ENCODE peak calls at places on chromosomes 3 and 15, in six cellular contexts. One of them, this sample, is unnamed.

GRCh38 chr3:14142567-14143270 is 17.9 kb downstream of the TMEM43 start:
- DNase-seq in SK-N-MC: no peak
- DNase-seq in HS-27A: no peak
- DNase-seq in midbrain: no peak
- DNase-seq in heart right ventricle: no peak
- DNase-seq in stimulated activated CD8-positive, alpha-beta memory T cell treated with anti-CD3 and anti-CD28 coated beads, Interleukin-15, amount 100 ng/mL, for 1 hour: no peak
- DNase-seq in this sample: no peak

GRCh38 chr15:58492661-58493397 is 61.0 kb downstream of the LIPC start:
- DNase-seq in SK-N-MC: no peak
- DNase-seq in HS-27A: no peak
- DNase-seq in midbrain: no peak
- DNase-seq in heart right ventricle: no peak
- DNase-seq in stimulated activated CD8-positive, alpha-beta memory T cell treated with anti-CD3 and anti-CD28 coated beads, Interleukin-15, amount 100 ng/mL, for 1 hour: no peak
- DNase-seq in this sample: no peak

GRCh38 chr3:192121921-192122320 is 605.4 kb downstream of the FGF12 start:
- DNase-seq in SK-N-MC: no peak
- DNase-seq in HS-27A: no peak
- DNase-seq in midbrain: no peak
- DNase-seq in heart right ventricle: no peak
- DNase-seq in stimulated activated CD8-positive, alpha-beta memory T cell treated with anti-CD3 and anti-CD28 coated beads, Interleukin-15, amount 100 ng/mL, for 1 hour: no peak
- DNase-seq in this sample: no peak

GRCh38 chr15:61489571-61489970 is 260.5 kb upstream of the RORA start:
- DNase-seq in SK-N-MC: no peak
- DNase-seq in HS-27A: no peak
- DNase-seq in midbrain: no peak
- DNase-seq in heart right ventricle: no peak
- DNase-seq in stimulated activated CD8-positive, alpha-beta memory T cell treated with anti-CD3 and anti-CD28 coated beads, Interleukin-15, amount 100 ng/mL, for 1 hour: no peak
- DNase-seq in this sample: no peak

GRCh38 chr15:64842099-64842940 is 605 bp downstream of the PLEKHO2 start:
- DNase-seq in SK-N-MC: no peak
- DNase-seq in HS-27A: no peak
- DNase-seq in midbrain: no peak
- DNase-seq in heart right ventricle: peak
- DNase-seq in stimulated activated CD8-positive, alpha-beta memory T cell treated with anti-CD3 and anti-CD28 coated beads, Interleukin-15, amount 100 ng/mL, for 1 hour: no peak
- DNase-seq in this sample: peak

GRCh38 chr3:52649461-52650210 is 36.1 kb downstream of the PBRM1 start:
- DNase-seq in SK-N-MC: no peak
- DNase-seq in HS-27A: peak
- DNase-seq in midbrain: no peak
- DNase-seq in heart right ventricle: no peak
- DNase-seq in stimulated activated CD8-positive, alpha-beta memory T cell treated with anti-CD3 and anti-CD28 coated beads, Interleukin-15, amount 100 ng/mL, for 1 hour: no peak
- DNase-seq in this sample: peak

GRCh38 chr15:92541197-92542190 is 114.1 kb downstream of the FAM174B start:
- DNase-seq in SK-N-MC: no peak
- DNase-seq in HS-27A: no peak
- DNase-seq in midbrain: no peak
- DNase-seq in heart right ventricle: no peak
- DNase-seq in stimulated activated CD8-positive, alpha-beta memory T cell treated with anti-CD3 and anti-CD28 coated beads, Interleukin-15, amount 100 ng/mL, for 1 hour: no peak
- DNase-seq in this sample: no peak

GRCh38 chr15:26083457-26084350 is 220.6 kb upstream of the ATP10A start:
- DNase-seq in SK-N-MC: no peak
- DNase-seq in HS-27A: no peak
- DNase-seq in midbrain: no peak
- DNase-seq in heart right ventricle: no peak
- DNase-seq in stimulated activated CD8-positive, alpha-beta memory T cell treated with anti-CD3 and anti-CD28 coated beads, Interleukin-15, amount 100 ng/mL, for 1 hour: no peak
- DNase-seq in this sample: no peak

GRCh38 chr3:136818851-136819783 is at the start of gene SLC35G2:
- DNase-seq in SK-N-MC: no peak
- DNase-seq in HS-27A: peak
- DNase-seq in midbrain: peak
- DNase-seq in heart right ventricle: peak
- DNase-seq in stimulated activated CD8-positive, alpha-beta memory T cell treated with anti-CD3 and anti-CD28 coated beads, Interleukin-15, amount 100 ng/mL, for 1 hour: no peak
- DNase-seq in this sample: peak

GRCh38 chr3:107117156-107117555 is 260.1 kb upstream of the CCDC54 start:
- DNase-seq in SK-N-MC: no peak
- DNase-seq in HS-27A: no peak
- DNase-seq in midbrain: no peak
- DNase-seq in heart right ventricle: no peak
- DNase-seq in stimulated activated CD8-positive, alpha-beta memory T cell treated with anti-CD3 and anti-CD28 coated beads, Interleukin-15, amount 100 ng/mL, for 1 hour: no peak
- DNase-seq in this sample: no peak

GRCh38 chr3:22795917-22796316 is 407.2 kb upstream of the UBE2E2 start:
- DNase-seq in SK-N-MC: no peak
- DNase-seq in HS-27A: no peak
- DNase-seq in midbrain: no peak
- DNase-seq in heart right ventricle: no peak
- DNase-seq in stimulated activated CD8-positive, alpha-beta memory T cell treated with anti-CD3 and anti-CD28 coated beads, Interleukin-15, amount 100 ng/mL, for 1 hour: no peak
- DNase-seq in this sample: no peak

GRCh38 chr15:33183334-33183733 is 11.2 kb downstream of the FMN1 start:
- DNase-seq in SK-N-MC: no peak
- DNase-seq in HS-27A: no peak
- DNase-seq in midbrain: no peak
- DNase-seq in heart right ventricle: no peak
- DNase-seq in stimulated activated CD8-positive, alpha-beta memory T cell treated with anti-CD3 and anti-CD28 coated beads, Interleukin-15, amount 100 ng/mL, for 1 hour: no peak
- DNase-seq in this sample: no peak

GRCh38 chr3:38522002-38522401 is 25.9 kb downstream of the EXOG start:
- DNase-seq in SK-N-MC: no peak
- DNase-seq in HS-27A: no peak
- DNase-seq in midbrain: no peak
- DNase-seq in heart right ventricle: no peak
- DNase-seq in stimulated activated CD8-positive, alpha-beta memory T cell treated with anti-CD3 and anti-CD28 coated beads, Interleukin-15, amount 100 ng/mL, for 1 hour: no peak
- DNase-seq in this sample: no peak

GRCh38 chr3:147521646-147522045 is 112.5 kb downstream of the ZIC1 start:
- DNase-seq in SK-N-MC: no peak
- DNase-seq in HS-27A: no peak
- DNase-seq in midbrain: no peak
- DNase-seq in heart right ventricle: no peak
- DNase-seq in stimulated activated CD8-positive, alpha-beta memory T cell treated with anti-CD3 and anti-CD28 coated beads, Interleukin-15, amount 100 ng/mL, for 1 hour: no peak
- DNase-seq in this sample: peak

GRCh38 chr15:80105193-80105984 is 45.9 kb downstream of the ZFAND6 start:
- DNase-seq in SK-N-MC: no peak
- DNase-seq in HS-27A: no peak
- DNase-seq in midbrain: no peak
- DNase-seq in heart right ventricle: no peak
- DNase-seq in stimulated activated CD8-positive, alpha-beta memory T cell treated with anti-CD3 and anti-CD28 coated beads, Interleukin-15, amount 100 ng/mL, for 1 hour: no peak
- DNase-seq in this sample: peak

GRCh38 chr15:74826372-74826819 is at the start of gene CPLX3:
- DNase-seq in SK-N-MC: no peak
- DNase-seq in HS-27A: no peak
- DNase-seq in midbrain: peak
- DNase-seq in heart right ventricle: no peak
- DNase-seq in stimulated activated CD8-positive, alpha-beta memory T cell treated with anti-CD3 and anti-CD28 coated beads, Interleukin-15, amount 100 ng/mL, for 1 hour: no peak
- DNase-seq in this sample: peak

GRCh38 chr3:58041826-58042324 is 33.7 kb downstream of the FLNB start:
- DNase-seq in SK-N-MC: no peak
- DNase-seq in HS-27A: peak
- DNase-seq in midbrain: no peak
- DNase-seq in heart right ventricle: no peak
- DNase-seq in stimulated activated CD8-positive, alpha-beta memory T cell treated with anti-CD3 and anti-CD28 coated beads, Interleukin-15, amount 100 ng/mL, for 1 hour: no peak
- DNase-seq in this sample: peak

GRCh38 chr3:111882799-111883198 is 23.7 kb downstream of the PHLDB2 start:
- DNase-seq in SK-N-MC: no peak
- DNase-seq in HS-27A: no peak
- DNase-seq in midbrain: no peak
- DNase-seq in heart right ventricle: no peak
- DNase-seq in stimulated activated CD8-positive, alpha-beta memory T cell treated with anti-CD3 and anti-CD28 coated beads, Interleukin-15, amount 100 ng/mL, for 1 hour: no peak
- DNase-seq in this sample: no peak

GRCh38 chr3:77412591-77412990 is 372.7 kb downstream of the ROBO2 start:
- DNase-seq in SK-N-MC: no peak
- DNase-seq in HS-27A: no peak
- DNase-seq in midbrain: no peak
- DNase-seq in heart right ventricle: no peak
- DNase-seq in stimulated activated CD8-positive, alpha-beta memory T cell treated with anti-CD3 and anti-CD28 coated beads, Interleukin-15, amount 100 ng/mL, for 1 hour: no peak
- DNase-seq in this sample: no peak

GRCh38 chr15:31228980-31229826 is 97.4 kb upstream of the KLF13 start:
- DNase-seq in SK-N-MC: no peak
- DNase-seq in HS-27A: no peak
- DNase-seq in midbrain: no peak
- DNase-seq in heart right ventricle: no peak
- DNase-seq in stimulated activated CD8-positive, alpha-beta memory T cell treated with anti-CD3 and anti-CD28 coated beads, Interleukin-15, amount 100 ng/mL, for 1 hour: no peak
- DNase-seq in this sample: no peak

GRCh38 chr15:77030928-77031375 is 36.0 kb downstream of the PSTPIP1 start:
- DNase-seq in SK-N-MC: no peak
- DNase-seq in HS-27A: no peak
- DNase-seq in midbrain: no peak
- DNase-seq in heart right ventricle: no peak
- DNase-seq in stimulated activated CD8-positive, alpha-beta memory T cell treated with anti-CD3 and anti-CD28 coated beads, Interleukin-15, amount 100 ng/mL, for 1 hour: no peak
- DNase-seq in this sample: no peak

GRCh38 chr3:191269289-191270085 is 59.7 kb upstream of the CCDC50 start:
- DNase-seq in SK-N-MC: no peak
- DNase-seq in HS-27A: no peak
- DNase-seq in midbrain: no peak
- DNase-seq in heart right ventricle: no peak
- DNase-seq in stimulated activated CD8-positive, alpha-beta memory T cell treated with anti-CD3 and anti-CD28 coated beads, Interleukin-15, amount 100 ng/mL, for 1 hour: no peak
- DNase-seq in this sample: no peak

GRCh38 chr3:126310816-126311215 is 46.4 kb downstream of the KLF15 start:
- DNase-seq in SK-N-MC: no peak
- DNase-seq in HS-27A: no peak
- DNase-seq in midbrain: no peak
- DNase-seq in heart right ventricle: no peak
- DNase-seq in stimulated activated CD8-positive, alpha-beta memory T cell treated with anti-CD3 and anti-CD28 coated beads, Interleukin-15, amount 100 ng/mL, for 1 hour: no peak
- DNase-seq in this sample: no peak

GRCh38 chr15:92925409-92925808 is 25.3 kb downstream of the CHD2 start:
- DNase-seq in SK-N-MC: no peak
- DNase-seq in HS-27A: no peak
- DNase-seq in midbrain: no peak
- DNase-seq in heart right ventricle: no peak
- DNase-seq in stimulated activated CD8-positive, alpha-beta memory T cell treated with anti-CD3 and anti-CD28 coated beads, Interleukin-15, amount 100 ng/mL, for 1 hour: no peak
- DNase-seq in this sample: no peak

GRCh38 chr3:10780243-10780642 is 35.8 kb upstream of the SLC6A11 start:
- DNase-seq in SK-N-MC: no peak
- DNase-seq in HS-27A: no peak
- DNase-seq in midbrain: no peak
- DNase-seq in heart right ventricle: no peak
- DNase-seq in stimulated activated CD8-positive, alpha-beta memory T cell treated with anti-CD3 and anti-CD28 coated beads, Interleukin-15, amount 100 ng/mL, for 1 hour: no peak
- DNase-seq in this sample: no peak

GRCh38 chr3:157369712-157370447 is 66.8 kb upstream of the PTX3 start:
- DNase-seq in SK-N-MC: peak
- DNase-seq in HS-27A: no peak
- DNase-seq in midbrain: no peak
- DNase-seq in heart right ventricle: no peak
- DNase-seq in stimulated activated CD8-positive, alpha-beta memory T cell treated with anti-CD3 and anti-CD28 coated beads, Interleukin-15, amount 100 ng/mL, for 1 hour: no peak
- DNase-seq in this sample: peak

This sample was measured in choroid plexus epithelial cell.